ENCODE peak calls at places on chromosomes 11 and 22, in seven cellular contexts. B is OCI-LY7, D is BE2C, T is psoas muscle, O is astrocyte, F is pancreas, Q is heart right ventricle. A is an unnamed sample.
A peak's percentile ranks its signal among the peaks of the same experiment; 100 is the strongest.

GRCh38 chr11:102599642-102600261 is 25.4 kb downstream of the MMP20 start:
- DNase-seq in B (no peak), D (no peak), T (no peak), O (peak; percentile 95), F (no peak), Q (no peak), A (no peak)

GRCh38 chr11:65423516-65424199 is 1.1 kb downstream of the NEAT1 start:
- DNase-seq in B (peak; percentile 45), D (no peak), T (peak; percentile 58), O (no peak), F (peak; percentile 61), Q (peak; percentile 25), A (peak; percentile 62)

GRCh38 chr11:12798609-12799011 is 124.4 kb downstream of the TEAD1 start:
- DNase-seq in B (no peak), D (no peak), T (no peak), O (no peak), F (no peak), Q (no peak), A (no peak)

GRCh38 chr11:74505911-74506310 is 12.4 kb upstream of the LIPT2 start:
- DNase-seq in B (no peak), D (no peak), T (no peak), O (no peak), F (no peak), Q (no peak), A (no peak)

GRCh38 chr11:8813658-8814057 is 97.3 kb upstream of the AKIP1 start:
- DNase-seq in B (peak; percentile 70), D (peak; percentile 64), T (peak; percentile 83), O (peak; percentile 76), F (peak; percentile 69), Q (peak; percentile 75), A (peak; percentile 75)

GRCh38 chr11:68010058-68011041 is at the start of gene ALDH3B1:
- DNase-seq in B (peak; percentile 49), D (peak; percentile 88), T (peak; percentile 96), O (peak; percentile 48), F (peak; percentile 93), Q (peak; percentile 90), A (peak; percentile 96)

GRCh38 chr22:37032134-37032534 is 12.6 kb downstream of the MPST start:
- DNase-seq in B (no peak), D (no peak), T (no peak), O (no peak), F (no peak), Q (no peak), A (no peak)

GRCh38 chr22:40436460-40437431 is 66.4 kb downstream of the SGSM3 start:
- DNase-seq in B (peak; percentile 95), D (no peak), T (no peak), O (peak; percentile 46), F (no peak), Q (no peak), A (peak; percentile 66)

GRCh38 chr11:73156114-73156513 is 14.0 kb upstream of the FCHSD2 start:
- DNase-seq in B (no peak), D (no peak), T (no peak), O (no peak), F (no peak), Q (no peak), A (no peak)

GRCh38 chr22:35955546-35955945 is 73.1 kb downstream of the RBFOX2 start:
- DNase-seq in B (no peak), D (peak; percentile 11), T (no peak), O (no peak), F (no peak), Q (no peak), A (no peak)

GRCh38 chr11:64410396-64410718 is 51.4 kb downstream of the RPS6KA4 start:
- DNase-seq in B (no peak), D (no peak), T (no peak), O (no peak), F (no peak), Q (no peak), A (no peak)

GRCh38 chr11:92451081-92451480 is 226.5 kb downstream of the FAT3 start:
- DNase-seq in B (no peak), D (no peak), T (no peak), O (no peak), F (no peak), Q (no peak), A (no peak)

GRCh38 chr22:24728790-24729637 is 45.5 kb downstream of the PIWIL3 start:
- DNase-seq in B (no peak), D (peak; percentile 68), T (no peak), O (peak; percentile 46), F (no peak), Q (peak; percentile 37), A (no peak)

GRCh38 chr11:131658952-131659351 is 288.5 kb downstream of the NTM start:
- DNase-seq in B (no peak), D (no peak), T (no peak), O (peak; percentile 38), F (no peak), Q (no peak), A (no peak)

GRCh38 chr11:19344661-19345518 is 104.1 kb upstream of the E2F8 start:
- DNase-seq in B (no peak), D (peak; percentile 54), T (peak; percentile 70), O (no peak), F (peak; percentile 79), Q (peak; percentile 25), A (peak; percentile 88)

GRCh38 chr11:2110521-2110920 is 28.7 kb downstream of the IGF2 start:
- DNase-seq in B (no peak), D (no peak), T (peak; percentile 3), O (no peak), F (no peak), Q (no peak), A (no peak)

GRCh38 chr11:31788066-31788465 is 23.1 kb downstream of the PAX6 start:
- DNase-seq in B (no peak), D (no peak), T (no peak), O (no peak), F (no peak), Q (no peak), A (no peak)

GRCh38 chr11:46380340-46381045 is 976 bp upstream of the MDK start:
- DNase-seq in B (no peak), D (peak; percentile 66), T (peak; percentile 77), O (no peak), F (peak; percentile 87), Q (peak; percentile 73), A (peak; percentile 90)

GRCh38 chr11:65849366-65849765 is 8.6 kb downstream of the CFL1 start:
- DNase-seq in B (no peak), D (no peak), T (no peak), O (no peak), F (no peak), Q (no peak), A (peak; percentile 29)

DNA sequence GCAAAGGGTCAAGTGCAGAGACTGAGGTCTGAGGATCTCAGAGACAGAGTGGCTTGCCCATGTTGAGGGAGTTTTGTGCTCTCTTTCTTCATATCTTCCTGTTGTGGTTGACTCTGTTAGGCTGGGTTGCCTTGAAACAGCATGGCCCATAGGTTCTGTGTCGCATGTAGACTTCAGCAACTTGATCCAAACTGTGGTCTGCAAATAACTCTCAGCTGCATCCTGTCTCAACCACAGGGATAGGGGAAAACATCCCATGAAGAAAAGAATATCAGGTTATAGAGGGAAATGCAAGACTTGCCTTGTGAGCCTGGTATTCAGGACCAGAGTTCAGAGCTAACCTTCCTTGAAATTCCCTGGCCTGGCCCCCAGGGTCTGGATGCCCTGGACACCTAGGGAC is 69.4 kb downstream of the FLI1 start:
- DNase-seq in B (no peak), D (no peak), T (no peak), O (no peak), F (no peak), Q (no peak), A (no peak)
- H3K4me1 ChIP-seq in B (no peaks in the 10 kb centered on the region), D (no peaks in the 10 kb centered on the region), T (peaks cover 10% of the 10 kb centered on the region), O (peaks cover 40% of the 10 kb centered on the region), F (peaks cover 4% of the 10 kb centered on the region), Q (peaks cover 15% of the 10 kb centered on the region), A (peaks cover 13% of the 10 kb centered on the region)

GRCh38 chr22:22750335-22751042 is 106.1 kb downstream of the GGTLC2 start:
- DNase-seq in B (no peak), D (no peak), T (no peak), O (no peak), F (no peak), Q (no peak), A (no peak)
- H3K4me1 ChIP-seq in B (peaks cover 47% of the 10 kb centered on the region), D (no peaks in the 10 kb centered on the region), T (no peaks in the 10 kb centered on the region), O (no peaks in the 10 kb centered on the region), F (no peaks in the 10 kb centered on the region), Q (peaks cover 18% of the 10 kb centered on the region), A (no peaks in the 10 kb centered on the region)

DNA sequence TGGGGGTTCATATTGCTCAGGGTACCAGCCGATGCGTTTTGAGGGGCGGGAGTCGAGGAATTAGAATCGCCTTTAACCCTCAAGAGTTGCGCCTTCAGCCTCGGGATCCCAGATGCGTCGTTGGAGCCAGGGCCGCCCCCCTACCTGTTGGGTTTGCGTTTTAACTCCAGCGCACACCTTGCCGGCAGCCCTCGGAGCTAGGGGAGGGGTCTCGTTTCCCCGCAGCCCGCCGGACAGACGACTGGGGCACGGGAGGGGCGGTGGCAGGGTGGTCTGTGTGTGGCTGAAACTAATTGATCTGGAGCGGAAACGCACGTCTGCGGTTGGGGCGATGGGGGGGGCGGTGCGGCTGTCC is 3.4 kb upstream of the CCND1 start:
- DNase-seq in B (no peak), D (no peak), T (no peak), O (no peak), F (no peak), Q (no peak), A (no peak)
- H3K4me1 ChIP-seq in B (no peaks in the 10 kb centered on the region), D (peaks cover 6% of the 10 kb centered on the region), T (peaks cover 36% of the 10 kb centered on the region), O (peaks cover 35% of the 10 kb centered on the region), F (peaks cover 24% of the 10 kb centered on the region), Q (peaks cover 61% of the 10 kb centered on the region), A (no peaks in the 10 kb centered on the region)

GRCh38 chr11:77446911-77447629 is 26.8 kb downstream of the PAK1 start:
- DNase-seq in B (no peak), D (no peak), T (no peak), O (peak; percentile 8), F (no peak), Q (no peak), A (no peak)
- H3K4me1 ChIP-seq in B (no peaks in the 10 kb centered on the region), D (no peaks in the 10 kb centered on the region), T (no peaks in the 10 kb centered on the region), O (no peaks in the 10 kb centered on the region), F (peaks cover 10% of the 10 kb centered on the region), Q (peaks cover 40% of the 10 kb centered on the region), A (no peaks in the 10 kb centered on the region)

GRCh38 chr11:843818-844692 is 1.4 kb downstream of the TSPAN4 start:
- DNase-seq in B (no peak), D (no peak), T (peak; percentile 96), O (peak; percentile 88), F (peak; percentile 92), Q (peak; percentile 88), A (peak; percentile 95)
- H3K4me1 ChIP-seq in B (peaks cover 36% of the 10 kb centered on the region), D (peaks cover 8% of the 10 kb centered on the region), T (peaks cover 40% of the 10 kb centered on the region), O (peaks cover 58% of the 10 kb centered on the region), F (peaks cover 36% of the 10 kb centered on the region), Q (peaks cover 77% of the 10 kb centered on the region), A (peaks cover 15% of the 10 kb centered on the region)

DNA sequence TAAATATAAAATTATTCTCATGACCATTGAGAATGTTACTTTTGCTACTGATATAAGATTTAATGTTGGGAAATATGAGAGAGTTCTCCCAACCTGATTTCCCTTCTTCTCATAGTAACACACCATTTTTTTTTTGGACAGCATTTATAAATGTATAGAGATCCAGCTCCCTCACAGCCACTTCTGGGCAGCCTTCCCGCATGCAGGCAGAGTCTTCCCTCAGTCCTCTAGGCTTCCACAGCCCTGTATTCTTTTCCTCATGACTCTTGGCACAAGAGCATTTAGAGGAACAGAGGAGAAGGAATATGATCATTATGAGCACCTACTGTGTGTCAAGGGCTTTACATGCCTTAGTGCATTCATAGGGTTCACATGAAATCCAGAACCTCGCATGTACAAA is 9.0 kb downstream of the DTX4 start:
- DNase-seq in B (no peak), D (no peak), T (no peak), O (no peak), F (no peak), Q (no peak), A (no peak)
- H3K4me1 ChIP-seq in B (peaks cover 13% of the 10 kb centered on the region), D (no peaks in the 10 kb centered on the region), T (no peaks in the 10 kb centered on the region), O (no peaks in the 10 kb centered on the region), F (peaks cover under 1% of the 10 kb centered on the region), Q (no peaks in the 10 kb centered on the region), A (peaks cover 3% of the 10 kb centered on the region)

A was measured in right cardiac atrium.